ENCODE peak calls at places on chromosomes 5 and 9, in five cellular contexts. P is psoas muscle, V is choroid plexus epithelial cell, A is hepatocyte, Q is tibial artery. L is an unnamed sample.

GRCh38 chr9:98784855-98785254 is 11.5 kb downstream of the ANKS6 start:
- DNase-seq in A (no peak), P (no peak), V (no peak), Q (no peak), L (no peak)

GRCh38 chr9:124079176-124079925 is 67.8 kb downstream of the LHX2 start:
- DNase-seq in A (no peak), V (peak), P (peak), Q (no peak), L (peak)

GRCh38 chr5:131206772-131207171 is 36.0 kb downstream of the LYRM7 start:
- DNase-seq in Q (no peak), P (no peak), V (no peak), A (no peak), L (no peak)

GRCh38 chr9:105432247-105432857 is 15.5 kb upstream of the FSD1L start:
- DNase-seq in V (no peak), Q (no peak), A (no peak), P (no peak), L (no peak)

GRCh38 chr5:135210286-135211055 is 176.4 kb upstream of the PITX1 start:
- DNase-seq in P (no peak), Q (no peak), V (no peak), A (no peak), L (peak)

GRCh38 chr5:102539598-102539997 is 40.8 kb upstream of the SLCO6A1 start:
- DNase-seq in A (peak), V (peak), Q (no peak), P (no peak), L (no peak)

GRCh38 chr9:91048739-91049138 is 247.1 kb downstream of the SYK start:
- DNase-seq in Q (no peak), A (no peak), V (no peak), P (no peak), L (no peak)

GRCh38 chr9:124284237-124284831 is 26.6 kb downstream of the NEK6 start:
- DNase-seq in Q (no peak), P (no peak), A (peak), V (no peak), L (no peak)

GRCh38 chr5:115460476-115460875 is 84.1 kb downstream of the FEM1C start:
- DNase-seq in Q (no peak), V (peak), A (peak), P (peak), L (no peak)

GRCh38 chr9:99826579-99826978 is 4.9 kb downstream of the NR4A3 start:
- DNase-seq in P (no peak), V (no peak), A (no peak), Q (no peak), L (no peak)

GRCh38 chr5:139789116-139789844 is 6.3 kb upstream of the PSD2 start:
- DNase-seq in V (no peak), Q (no peak), P (peak), A (no peak), L (no peak)

GRCh38 chr5:43798740-43799139 is 195.8 kb downstream of the NNT start:
- DNase-seq in A (no peak), V (no peak), P (no peak), Q (no peak), L (no peak)

GRCh38 chr5:176856746-176857145 is 42.4 kb downstream of the HK3 start:
- DNase-seq in A (no peak), P (no peak), Q (no peak), V (no peak), L (no peak)

GRCh38 chr9:136171009-136171800 is 33.7 kb downstream of the LHX3 start:
- DNase-seq in A (peak), P (no peak), Q (no peak), V (peak), L (peak)

GRCh38 chr5:42645138-42645537 is 111.5 kb upstream of the CCDC152 start:
- DNase-seq in V (no peak), P (no peak), A (no peak), Q (no peak), L (no peak)

GRCh38 chr5:179900707-179901106 is 7.0 kb downstream of the TBC1D9B start:
- DNase-seq in A (no peak), V (no peak), P (peak), Q (no peak), L (no peak)

GRCh38 chr9:90344013-90344412 is 298.6 kb downstream of the DIRAS2 start:
- DNase-seq in A (no peak), P (no peak), Q (no peak), V (peak), L (peak)

GRCh38 chr5:152269533-152269932 is 135.5 kb downstream of the NMUR2 start:
- DNase-seq in A (no peak), Q (no peak), V (no peak), P (no peak), L (no peak)

GRCh38 chr5:119896851-119897536 is 267.6 kb downstream of the FAM170A start:
- DNase-seq in V (no peak), P (no peak), A (peak), Q (no peak), L (no peak)

GRCh38 chr9:133613396-133613795 is 4.2 kb upstream of the FAM163B start:
- DNase-seq in P (no peak), Q (no peak), V (no peak), A (no peak), L (no peak)

GRCh38 chr5:9721161-9721560 is 91.0 kb upstream of the TAS2R1 start:
- DNase-seq in P (no peak), Q (no peak), A (no peak), V (no peak), L (no peak)

GRCh38 chr5:34001231-34001935 is 6.5 kb downstream of the AMACR start:
- DNase-seq in A (peak), Q (no peak), V (peak), P (no peak), L (no peak)

GRCh38 chr9:26462213-26462612 is 430.4 kb downstream of the CAAP1 start:
- DNase-seq in V (no peak), A (peak), P (no peak), Q (no peak), L (no peak)

GRCh38 chr9:108056083-108056804 is 566.7 kb upstream of the KLF4 start:
- DNase-seq in Q (no peak), P (no peak), V (peak), A (no peak), L (no peak)

GRCh38 chr9:87282477-87282991 is 215.1 kb upstream of the DAPK1 start:
- DNase-seq in V (no peak), P (no peak), Q (no peak), A (no peak), L (no peak)

GRCh38 chr9:75432386-75432785 is 344.1 kb downstream of the OSTF1 start:
- DNase-seq in P (no peak), Q (peak), A (no peak), V (no peak), L (no peak)

GRCh38 chr9:70519912-70520724 is 105.7 kb upstream of the KLF9 start:
- DNase-seq in A (no peak), V (no peak), P (no peak), Q (no peak), L (no peak)

GRCh38 chr5:76082790-76083554 is at the start of gene SV2C:
- DNase-seq in Q (no peak), V (peak), P (peak), A (peak), L (no peak)

GRCh38 chr5:1639757-1640156 is 116.0 kb upstream of the LPCAT1 start:
- DNase-seq in V (no peak), Q (peak), P (peak), A (no peak), L (no peak)

GRCh38 chr5:143094087-143094511 is 309.4 kb downstream of the NR3C1 start:
- DNase-seq in A (peak), Q (no peak), V (peak), P (no peak), L (peak)

DNA sequence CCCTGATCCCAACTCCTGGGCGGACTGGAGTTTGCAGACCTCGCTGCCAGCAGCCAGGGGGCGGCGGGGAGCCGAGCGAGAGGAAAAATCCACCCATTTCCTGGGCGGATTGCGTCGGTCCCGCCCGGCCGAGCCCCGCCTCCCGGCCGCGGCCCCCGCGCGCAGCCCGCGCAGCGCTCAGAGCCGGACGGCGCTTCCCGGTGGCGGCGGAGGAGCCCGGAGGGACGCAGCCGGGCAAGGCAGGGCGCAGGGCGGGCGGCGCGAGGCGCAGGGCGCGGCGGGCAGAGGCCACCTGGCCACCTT is at the start of gene OLFM1:
- DNase-seq in Q (peak), V (peak), A (peak), P (peak), L (no peak)
- TF ChIP-seq CTCF in Q (peak), V (peak), A (peak), P (peak), L (peak)

GRCh38 chr9:80059191-80059590 is 487.4 kb downstream of the TLE4 start:
- DNase-seq in A (no peak), Q (no peak), P (no peak), V (no peak), L (no peak)

GRCh38 chr9:80059979-80060378 is 488.2 kb downstream of the TLE4 start:
- DNase-seq in P (no peak), V (no peak), A (no peak), Q (no peak), L (no peak)

GRCh38 chr9:80061940-80062339 is 490.2 kb downstream of the TLE4 start:
- DNase-seq in A (peak), V (peak), P (no peak), Q (peak), L (peak)

GRCh38 chr9:80061096-80061495 is 489.3 kb downstream of the TLE4 start:
- DNase-seq in P (no peak), A (no peak), V (peak), Q (no peak), L (no peak)

DNA sequence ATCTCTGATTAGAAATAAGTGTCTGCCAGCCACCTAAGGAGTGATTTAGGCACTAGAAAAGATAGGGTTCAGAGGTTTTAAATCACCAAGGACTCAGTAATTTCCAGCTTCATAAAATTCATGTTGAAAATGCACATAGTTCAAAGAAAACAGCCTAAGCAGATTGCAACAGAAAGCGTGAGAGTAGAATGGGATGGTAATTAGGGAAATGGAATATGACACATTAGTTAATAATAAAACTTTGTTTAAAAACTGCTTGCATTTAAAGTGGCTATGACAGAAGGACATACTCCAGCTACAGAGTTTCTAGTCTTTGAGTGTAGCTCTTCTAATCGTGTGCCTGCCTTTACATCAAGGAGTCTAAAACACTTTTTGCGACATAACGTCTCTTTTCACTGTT is 490.8 kb downstream of the TLE4 start:
- DNase-seq in P (no peak), V (no peak), A (no peak), Q (no peak), L (no peak)
- H3K4me3 ChIP-seq in P (no peak), V (no peak), A (no peak), Q (no peak), L (no peak)

DNA sequence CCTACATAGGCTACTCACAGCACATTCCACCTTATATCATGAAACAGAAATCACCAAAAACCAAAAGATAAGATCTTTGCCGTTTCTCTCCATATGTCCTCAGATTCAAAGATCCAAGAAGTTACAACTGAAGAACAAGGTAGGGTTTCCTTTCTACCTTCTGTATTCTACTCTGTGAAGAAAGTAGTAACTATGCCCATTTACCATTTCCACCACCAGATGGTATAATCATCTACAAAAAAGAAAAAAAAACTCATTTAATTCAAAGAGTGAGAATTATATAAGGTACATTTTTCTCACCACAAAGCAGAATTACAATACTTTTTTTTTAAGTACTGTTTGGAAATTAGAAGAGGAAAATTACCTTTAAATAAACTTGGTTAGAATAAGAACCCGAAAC is 172.6 kb upstream of the PTGER4 start:
- DNase-seq in A (no peak), P (no peak), Q (no peak), V (peak), L (no peak)
- TF ChIP-seq CTCF in A (no peak), P (no peak), Q (no peak), V (peak), L (no peak)

DNA sequence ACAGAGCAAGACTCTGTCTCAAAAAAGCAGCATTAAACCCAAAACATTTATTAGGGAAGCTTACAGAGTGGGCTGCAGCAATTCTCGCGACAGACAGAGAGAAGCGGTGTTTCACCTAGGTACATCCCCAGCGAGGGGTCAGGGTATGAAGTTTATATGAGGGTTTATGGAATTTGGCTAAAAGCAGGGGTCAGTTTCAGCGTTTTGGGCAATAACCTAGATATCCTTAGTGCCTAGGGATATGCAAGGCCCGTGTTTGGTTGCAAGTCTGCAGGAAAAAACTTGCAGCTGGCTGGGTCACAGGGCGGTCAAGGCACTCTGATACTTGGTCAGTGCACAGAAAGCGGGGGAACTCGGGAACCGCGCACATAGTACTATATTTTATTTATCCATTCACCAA is 649 bp upstream of the GLE1 start:
- DNase-seq in A (no peak), P (no peak), V (peak), Q (no peak), L (no peak)
- H3K4me3 ChIP-seq in A (peak), P (peak), V (peak), Q (peak), L (peak)